ENCODE peak calls at places on chromosomes 1 and 21, in six cellular contexts. P is GM23248, L is caudate nucleus, X is NCI-H82, F is GM12878, E is MCF 10A. B is an unnamed sample.

GRCh38 chr1:93964777-93965200 is 55.6 kb upstream of the GCLM start:
- DNase-seq in P (peak; percentile 58), L (no peak), X (no peak), F (peak; percentile 8), E (peak; percentile 87), B (peak; percentile 69)

GRCh38 chr1:33047839-33048305 is 11.2 kb upstream of the AK2 start:
- DNase-seq in P (peak; percentile 70), L (no peak), X (no peak), F (no peak), E (peak; percentile 23), B (peak; percentile 44)

GRCh38 chr1:231606712-231607111 is 19.9 kb upstream of the DISC1 start:
- DNase-seq in P (peak; percentile 38), L (no peak), X (no peak), F (no peak), E (no peak), B (peak; percentile 43)

GRCh38 chr1:93955765-93956164 is 46.5 kb upstream of the GCLM start:
- DNase-seq in P (no peak), L (no peak), X (no peak), F (no peak), E (no peak), B (no peak)

GRCh38 chr21:44304846-44305245 is 5.0 kb downstream of the PFKL start:
- DNase-seq in P (peak; percentile 58), L (peak; percentile 31), X (peak; percentile 89), F (no peak), E (peak; percentile 36), B (peak; percentile 23)

GRCh38 chr1:183892351-183892793 is 87.5 kb downstream of the RGL1 start:
- DNase-seq in P (no peak), L (no peak), X (no peak), F (no peak), E (peak; percentile 78), B (peak; percentile 17)

GRCh38 chr1:17013598-17014320 is 2.0 kb upstream of the ATP13A2 start:
- DNase-seq in P (no peak), L (no peak), X (no peak), F (peak; percentile 15), E (no peak), B (no peak)

GRCh38 chr1:4170953-4171352 is 270.9 kb upstream of the C1orf174 start:
- DNase-seq in P (no peak), L (no peak), X (no peak), F (no peak), E (no peak), B (no peak)

GRCh38 chr1:119308130-119308529 is 60.5 kb upstream of the HAO2 start:
- DNase-seq in P (no peak), L (no peak), X (no peak), F (no peak), E (no peak), B (no peak)

GRCh38 chr1:44681905-44682900 is 7.7 kb downstream of the ARMH1 start:
- DNase-seq in P (no peak), L (no peak), X (peak; percentile 93), F (no peak), E (no peak), B (no peak)

GRCh38 chr1:78045850-78046778 is at the start of gene GIPC2:
- DNase-seq in P (peak; percentile 60), L (no peak), X (no peak), F (no peak), E (no peak), B (peak; percentile 18)

GRCh38 chr1:172135076-172135672 is 285.3 kb upstream of the C1orf105 start:
- DNase-seq in P (no peak), L (no peak), X (peak; percentile 63), F (no peak), E (peak; percentile 62), B (no peak)

GRCh38 chr1:218536311-218536710 is 191.2 kb downstream of the TGFB2 start:
- DNase-seq in P (no peak), L (no peak), X (no peak), F (no peak), E (no peak), B (no peak)

GRCh38 chr1:3908886-3909517 is 8.9 kb upstream of the C1orf174 start:
- DNase-seq in P (no peak), L (no peak), X (no peak), F (no peak), E (no peak), B (no peak)

GRCh38 chr1:226977973-226978344 is 37.9 kb downstream of the COQ8A start:
- DNase-seq in P (no peak), L (no peak), X (no peak), F (no peak), E (no peak), B (no peak)

GRCh38 chr1:17661546-17662157 is 93.5 kb upstream of the ACTL8 start:
- DNase-seq in P (peak; percentile 64), L (peak; percentile 65), X (peak; percentile 73), F (no peak), E (peak; percentile 73), B (peak; percentile 44)

GRCh38 chr1:234613992-234614584 is 4.1 kb upstream of the IRF2BP2 start:
- DNase-seq in P (peak; percentile 48), L (no peak), X (peak; percentile 54), F (no peak), E (no peak), B (no peak)

B was measured in IMR-90.